ENCODE peak calls at places on chromosomes 16 and 17, in six cellular contexts. Q is HCEC 1CT; X is aorta; J is smooth muscle cell of the brain vasculature; M is stimulated activated CD8-positive, alpha-beta memory T cell treated with anti-CD3 and anti-CD28 coated beads, Interleukin-2, amount 100 ng/mL, for 1 hour; W is activated CD8-positive, alpha-beta T cell treated with anti-CD3 and anti-CD28 coated beads for 36 hours. G is an unnamed sample.

GRCh38 chr17:70171159-70171558 is 1.8 kb downstream of the KCNJ2 start:
- DNase-seq in Q (no peak), X (no peak), J (no peak), M (no peak), W (no peak), G (no peak)

GRCh38 chr17:27756467-27757371 is 43.6 kb downstream of the NOS2 start:
- DNase-seq in Q (no peak), X (no peak), J (peak), M (no peak), W (peak), G (peak)

GRCh38 chr17:67520282-67520906 is 143.3 kb downstream of the PITPNC1 start:
- DNase-seq in Q (peak), X (no peak), J (no peak), M (no peak), W (no peak), G (no peak)

GRCh38 chr16:86854058-86854621 is 275.8 kb downstream of the FOXL1 start:
- DNase-seq in Q (no peak), X (no peak), J (peak), M (no peak), W (no peak), G (no peak)

GRCh38 chr16:48602357-48603014 is 7.5 kb downstream of the N4BP1 start:
- DNase-seq in Q (no peak), X (no peak), J (no peak), M (no peak), W (no peak), G (no peak)

GRCh38 chr17:55334285-55334684 is 69.5 kb downstream of the HLF start:
- DNase-seq in Q (no peak), X (peak), J (no peak), M (no peak), W (no peak), G (no peak)

GRCh38 chr17:55266958-55267688 is 2.4 kb downstream of the HLF start:
- DNase-seq in Q (no peak), X (no peak), J (no peak), M (no peak), W (no peak), G (no peak)

GRCh38 chr17:7004398-7005253 is 7.8 kb upstream of the RNASEK start:
- DNase-seq in Q (peak), X (peak), J (no peak), M (no peak), W (peak), G (no peak)

GRCh38 chr16:55506708-55507107 is 2.2 kb upstream of the LPCAT2 start:
- DNase-seq in Q (no peak), X (no peak), J (no peak), M (no peak), W (no peak), G (no peak)

GRCh38 chr16:12771341-12771798 is 32.3 kb downstream of the CPPED1 start:
- DNase-seq in Q (no peak), X (no peak), J (no peak), M (no peak), W (no peak), G (peak)

GRCh38 chr17:47698749-47699535 is 5.0 kb downstream of the TBKBP1 start:
- DNase-seq in Q (no peak), X (no peak), J (no peak), M (peak), W (peak), G (peak)

GRCh38 chr16:27743963-27744362 is 194.0 kb downstream of the KATNIP start:
- DNase-seq in Q (no peak), X (no peak), J (no peak), M (no peak), W (no peak), G (no peak)

GRCh38 chr17:9987779-9988585 is 82.9 kb upstream of the RCVRN start:
- DNase-seq in Q (no peak), X (no peak), J (no peak), M (peak), W (peak), G (no peak)

GRCh38 chr17:50240876-50241275 is 33.4 kb upstream of the TMEM92 start:
- DNase-seq in Q (peak), X (no peak), J (no peak), M (no peak), W (no peak), G (no peak)

GRCh38 chr16:630024-630814 is 566 bp upstream of the WFIKKN1 start:
- DNase-seq in Q (no peak), X (peak), J (no peak), M (no peak), W (no peak), G (no peak)

GRCh38 chr17:75084039-75084660 is 3.6 kb upstream of the SLC16A5 start:
- DNase-seq in Q (no peak), X (no peak), J (peak), M (no peak), W (peak), G (no peak)

GRCh38 chr16:69187891-69188451 is 1.0 kb downstream of the SNTB2 start:
- DNase-seq in Q (peak), X (no peak), J (no peak), M (no peak), W (peak), G (peak)

GRCh38 chr17:61412860-61413653 is 13.4 kb downstream of the TBX2 start:
- DNase-seq in Q (no peak), X (no peak), J (no peak), M (no peak), W (no peak), G (no peak)

GRCh38 chr17:79473111-79473835 is 137.6 kb downstream of the RBFOX3 start:
- DNase-seq in Q (no peak), X (no peak), J (no peak), M (no peak), W (no peak), G (no peak)

GRCh38 chr17:18009609-18010420 is 29.2 kb downstream of the ATPAF2 start:
- DNase-seq in Q (no peak), X (no peak), J (no peak), M (no peak), W (no peak), G (no peak)

GRCh38 chr16:1150511-1150982 is 2.4 kb upstream of the CACNA1H start:
- DNase-seq in Q (no peak), X (no peak), J (no peak), M (no peak), W (peak), G (no peak)

GRCh38 chr17:1487939-1488825 is 4.3 kb downstream of the MYO1C start:
- DNase-seq in Q (peak), X (peak), J (peak), M (peak), W (peak), G (peak)

GRCh38 chr16:71995038-71995437 is 5.2 kb downstream of the PKD1L3 start:
- DNase-seq in Q (no peak), X (no peak), J (no peak), M (no peak), W (no peak), G (no peak)

GRCh38 chr16:86498155-86498651 is 12.1 kb upstream of the FOXF1 start:
- DNase-seq in Q (peak), X (no peak), J (no peak), M (no peak), W (no peak), G (no peak)

GRCh38 chr16:29804455-29805231 is 1.7 kb upstream of the MAZ start:
- DNase-seq in Q (peak), X (peak), J (no peak), M (no peak), W (no peak), G (peak)

GRCh38 chr17:48127371-48128051 is 19.9 kb downstream of the SNX11 start:
- DNase-seq in Q (no peak), X (no peak), J (no peak), M (no peak), W (no peak), G (no peak)

G was measured in stomach.